ENCODE peak calls at places on chromosomes 7 and 10, in four cellular contexts. A, B, N and F are unnamed samples.

GRCh38 chr10:26725837-26726727 is 28.6 kb downstream of the PDSS1 start:
- DNase-seq in A (no peak), B (peak; percentile 51), N (peak; percentile 27), F (peak; percentile 62)

GRCh38 chr10:95422196-95422595 is 131.4 kb upstream of the PDLIM1 start:
- DNase-seq in A (no peak), B (no peak), N (no peak), F (no peak)

GRCh38 chr10:60140681-60141632 is 234.6 kb upstream of the CCDC6 start:
- DNase-seq in A (no peak), B (peak; percentile 71), N (peak; percentile 2), F (peak; percentile 69)

GRCh38 chr10:61899663-61899996 is 1.9 kb upstream of the ARID5B start:
- DNase-seq in A (no peak), B (no peak), N (no peak), F (no peak)

GRCh38 chr7:131255242-131255641 is 72.4 kb upstream of the MKLN1 start:
- DNase-seq in A (no peak), B (no peak), N (no peak), F (no peak)

GRCh38 chr10:118957966-118958365 is 71.5 kb upstream of the NANOS1 start:
- DNase-seq in A (no peak), B (no peak), N (no peak), F (no peak)

GRCh38 chr7:156950381-156950858 is 908 bp downstream of the NOM1 start:
- DNase-seq in A (no peak), B (no peak), N (no peak), F (no peak)

GRCh38 chr7:36896418-36896817 is 172.1 kb upstream of the AOAH start:
- DNase-seq in A (no peak), B (no peak), N (no peak), F (no peak)

GRCh38 chr7:149790146-149790548 is 16.8 kb upstream of the ZNF467 start:
- DNase-seq in A (no peak), B (peak; percentile 88), N (no peak), F (peak; percentile 43)

GRCh38 chr7:143849785-143850479 is 52.0 kb downstream of the TCAF1 start:
- DNase-seq in A (no peak), B (no peak), N (no peak), F (no peak)

GRCh38 chr7:64888901-64889685 is 14.0 kb upstream of the ZNF273 start:
- DNase-seq in A (no peak), B (no peak), N (no peak), F (no peak)

GRCh38 chr7:85730016-85730415 is 543.2 kb upstream of the SEMA3D start:
- DNase-seq in A (no peak), B (no peak), N (no peak), F (no peak)

GRCh38 chr7:128103498-128104108 is 72.4 kb upstream of the LRRC4 start:
- DNase-seq in A (no peak), B (no peak), N (peak; percentile 85), F (no peak)

GRCh38 chr7:24343614-24344013 is 59.6 kb downstream of the NPY start:
- DNase-seq in A (no peak), B (no peak), N (no peak), F (no peak)

GRCh38 chr10:120474956-120475355 is 17.9 kb downstream of the PLPP4 start:
- DNase-seq in A (no peak), B (no peak), N (no peak), F (no peak)

GRCh38 chr7:17274551-17275245 is 23.8 kb upstream of the AHR start:
- DNase-seq in A (no peak), B (no peak), N (no peak), F (no peak)

GRCh38 chr7:77537136-77537594 is at the start of gene PTPN12:
- DNase-seq in A (no peak), B (no peak), N (no peak), F (peak; percentile 67)

GRCh38 chr7:111091623-111092370 is 870 bp downstream of the LRRN3 start:
- DNase-seq in A (no peak), B (no peak), N (no peak), F (no peak)

GRCh38 chr7:7330997-7331396 is 148.7 kb downstream of the C1GALT1 start:
- DNase-seq in A (no peak), B (peak; percentile 14), N (no peak), F (no peak)

GRCh38 chr10:48507933-48508830 is 96.7 kb downstream of the ARHGAP22 start:
- DNase-seq in A (no peak), B (no peak), N (no peak), F (no peak)

GRCh38 chr10:77582710-77583115 is 54.9 kb downstream of the KCNMA1 start:
- DNase-seq in A (no peak), B (peak; percentile 60), N (no peak), F (no peak)

GRCh38 chr7:104231054-104232046 is 23.5 kb upstream of the ORC5 start:
- DNase-seq in A (no peak), B (peak; percentile 73), N (peak; percentile 47), F (peak; percentile 71)

GRCh38 chr10:49375611-49376010 is 20.3 kb downstream of the DRGX start:
- DNase-seq in A (no peak), B (no peak), N (no peak), F (no peak)

GRCh38 chr10:114337510-114338462 is 66.5 kb downstream of the AFAP1L2 start:
- DNase-seq in A (peak; percentile 21), B (no peak), N (no peak), F (no peak)
- TF ChIP-seq TARDBP in A (no peak), B (no peak), N (no peak), F (no peak)

DNA sequence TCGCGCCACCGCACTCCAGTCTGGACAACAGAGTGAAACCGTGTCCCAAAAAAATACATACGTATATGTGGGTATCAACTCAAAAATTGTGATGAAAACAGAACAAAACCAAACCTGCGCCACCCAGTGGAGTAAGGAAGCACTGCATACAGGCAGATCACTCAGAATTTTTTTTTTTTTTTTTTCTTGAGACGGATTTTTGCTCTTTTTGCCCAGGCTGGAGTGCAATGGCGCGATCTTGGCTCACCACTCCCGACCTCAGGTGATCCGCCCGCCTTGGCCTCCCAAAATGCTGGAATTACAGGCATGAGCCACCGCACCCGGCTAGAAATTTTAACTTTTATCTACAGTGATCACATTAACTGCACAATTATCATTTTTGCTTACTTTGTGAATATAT is 9.1 kb upstream of the TMEM236 start:
- DNase-seq in A (no peak), B (peak; percentile 59), N (peak; percentile 30), F (peak; percentile 64)
- TF ChIP-seq FOXM1 in A (no peak), B (no peak), N (no peak), F (no peak)

DNA sequence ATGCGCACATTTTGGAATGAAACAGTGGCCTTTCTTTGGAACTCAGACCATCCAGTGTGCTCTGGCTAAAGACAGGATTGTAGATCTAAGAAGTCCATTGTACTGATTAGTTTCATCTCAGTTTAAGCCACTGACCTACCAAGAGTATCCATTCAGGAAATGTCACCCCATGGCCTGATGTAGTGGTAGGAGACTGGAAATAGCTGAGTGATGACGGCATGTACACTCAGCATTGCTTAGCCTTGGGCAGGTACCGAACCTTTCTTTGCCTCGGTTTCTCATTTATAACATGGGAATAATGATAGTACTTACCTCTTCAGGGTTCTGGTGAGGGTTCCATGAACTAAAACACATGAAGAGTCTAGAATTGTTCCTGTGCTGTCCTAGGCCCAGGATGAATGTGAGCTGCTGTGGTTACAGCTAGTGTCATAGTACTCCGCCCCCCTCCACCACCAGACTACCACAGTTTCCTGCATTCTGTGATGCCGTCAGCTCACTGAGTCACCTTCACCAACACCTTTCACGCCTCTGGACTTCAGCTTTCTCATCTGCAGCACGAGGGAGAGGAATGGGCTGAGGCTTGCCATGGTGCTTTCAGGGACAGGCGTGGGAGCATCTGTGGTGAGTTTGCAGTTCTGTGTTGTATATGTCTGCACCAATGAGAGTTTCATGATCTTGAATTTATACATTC is 484.0 kb upstream of the GALNT17 start:
- DNase-seq in A (peak; percentile 46), B (no peak), N (no peak), F (no peak)
- TF ChIP-seq BHLHE40 in A (peak; percentile 81), B (no peak), N (no peak), F (no peak)

DNA sequence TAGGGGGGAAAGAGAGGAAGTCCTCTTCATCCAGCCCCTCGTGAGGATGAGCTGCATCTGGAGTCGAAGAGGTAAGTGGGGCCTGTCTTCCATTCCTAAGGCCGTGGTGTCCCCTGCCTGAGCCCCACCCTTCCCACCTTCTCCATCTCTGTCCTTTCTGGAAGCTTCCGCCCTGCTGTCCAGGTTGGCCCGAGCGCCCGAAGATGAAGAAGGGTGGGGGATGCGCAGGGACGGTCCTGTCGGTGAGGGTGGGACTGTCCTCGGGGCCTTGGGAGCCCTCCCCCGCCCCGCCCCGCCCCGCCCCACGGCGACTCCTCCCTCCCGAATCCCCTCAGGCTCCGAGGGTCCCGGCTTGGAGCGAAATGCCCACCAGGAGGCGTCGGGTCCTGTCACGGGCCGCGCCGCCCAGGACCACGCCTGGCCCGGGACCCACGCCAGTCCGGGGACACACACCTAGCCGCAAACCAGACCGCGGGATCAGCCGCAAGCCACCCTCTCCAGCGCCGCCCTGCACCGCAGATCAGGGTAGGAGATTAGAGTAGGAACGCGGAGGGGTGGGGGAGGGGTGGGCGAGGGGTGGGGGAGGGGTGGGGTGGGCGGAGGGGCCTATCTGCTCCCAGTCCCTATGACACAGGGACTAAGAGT is 15.3 kb downstream of the GPRIN2 start:
- DNase-seq in A (no peak), B (peak; percentile 69), N (no peak), F (no peak)
- TF ChIP-seq TARDBP in A (no peak), B (no peak), N (no peak), F (no peak)

GRCh38 chr10:79405221-79405994 is 40.0 kb downstream of the ZCCHC24 start:
- DNase-seq in A (no peak), B (no peak), N (no peak), F (peak; percentile 61)
- TF ChIP-seq FOXM1 in A (no peak), B (no peak), N (no peak), F (peak; percentile 63)

GRCh38 chr10:53664620-53665019 is 892.0 kb upstream of the MBL2 start:
- DNase-seq in A (no peak), B (no peak), N (no peak), F (no peak)
- TF ChIP-seq BHLHE40 in A (no peak), B (no peak), N (no peak), F (no peak)

DNA sequence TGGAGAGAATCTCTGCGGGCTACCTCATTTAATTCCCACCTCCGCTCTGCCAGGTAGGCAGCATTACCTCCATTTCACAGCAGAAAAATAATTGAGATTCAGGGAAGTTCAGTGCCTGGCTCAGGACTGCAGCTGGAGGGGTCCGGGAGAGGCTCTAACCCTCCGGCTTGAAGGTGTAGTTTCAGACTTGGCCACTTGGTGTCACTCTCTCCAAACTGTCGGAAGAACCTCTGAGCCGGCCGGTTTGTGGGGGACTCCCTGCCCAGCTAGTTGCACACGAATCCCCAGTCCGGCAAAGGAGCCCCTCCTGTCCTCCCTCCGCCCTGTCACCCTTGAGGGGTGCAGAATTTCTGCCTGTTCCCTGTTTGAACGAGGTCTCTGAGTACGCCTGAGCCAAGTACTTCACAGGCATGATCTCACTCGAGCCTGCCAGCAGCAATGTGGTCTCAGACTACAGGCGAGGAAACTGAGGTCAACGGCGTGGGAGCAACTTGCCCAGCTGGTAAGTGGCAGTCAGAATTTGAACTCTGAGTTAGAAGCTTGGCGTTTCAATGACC is 144.7 kb upstream of the ZNF716 start:
- DNase-seq in A (no peak), B (peak; percentile 7), N (no peak), F (peak; percentile 8)
- TF ChIP-seq TARDBP in A (no peak), B (no peak), N (no peak), F (no peak)